ENCODE peak calls at places on chromosomes 6 and 20, in five cellular contexts. L, F, E, Q and K are unnamed samples.

GRCh38 chr20:16541226-16541625 is 32.0 kb downstream of the KIF16B start:
- DNase-seq in L (no peak), F (no peak), E (no peak), Q (no peak), K (no peak)

GRCh38 chr20:64152906-64153305 is 11.3 kb upstream of the MYT1 start:
- DNase-seq in L (no peak), F (no peak), E (no peak), Q (no peak), K (no peak)

GRCh38 chr6:10719386-10720228 is 3.3 kb upstream of the TMEM14C start:
- DNase-seq in L (no peak), F (peak; percentile 72), E (no peak), Q (no peak), K (no peak)

GRCh38 chr6:91088515-91088914 is 501.6 kb upstream of the MAP3K7 start:
- DNase-seq in L (no peak), F (no peak), E (no peak), Q (no peak), K (no peak)

GRCh38 chr20:33338465-33339258 is 55.6 kb downstream of the BPIFB1 start:
- DNase-seq in L (no peak), F (no peak), E (no peak), Q (no peak), K (no peak)

GRCh38 chr6:37535701-37536461 is 36.2 kb upstream of the CCDC167 start:
- DNase-seq in L (no peak), F (no peak), E (peak; percentile 72), Q (no peak), K (no peak)

GRCh38 chr20:32354592-32355416 is 3.3 kb upstream of the ASXL1 start:
- DNase-seq in L (no peak), F (peak; percentile 93), E (peak; percentile 32), Q (peak; percentile 59), K (peak; percentile 64)

GRCh38 chr6:47061631-47062300 is 19.6 kb upstream of the ADGRF1 start:
- DNase-seq in L (no peak), F (peak; percentile 72), E (no peak), Q (no peak), K (no peak)

GRCh38 chr6:4957521-4958231 is 46.2 kb downstream of the RPP40 start:
- DNase-seq in L (no peak), F (peak; percentile 24), E (peak; percentile 37), Q (no peak), K (no peak)

GRCh38 chr6:65182681-65183080 is 524.3 kb downstream of the EYS start:
- DNase-seq in L (no peak), F (no peak), E (no peak), Q (no peak), K (no peak)

GRCh38 chr6:40492126-40492525 is 95.0 kb downstream of the LRFN2 start:
- DNase-seq in L (no peak), F (no peak), E (no peak), Q (no peak), K (no peak)

GRCh38 chr20:17171750-17172149 is 55.1 kb upstream of the PCSK2 start:
- DNase-seq in L (no peak), F (no peak), E (no peak), Q (no peak), K (no peak)

GRCh38 chr20:8562356-8562755 is 430.3 kb downstream of the PLCB1 start:
- DNase-seq in L (no peak), F (no peak), E (no peak), Q (no peak), K (no peak)

GRCh38 chr20:8557711-8558110 is 425.6 kb downstream of the PLCB1 start:
- DNase-seq in L (no peak), F (no peak), E (no peak), Q (no peak), K (no peak)
- TF ChIP-seq KDM1A in L (no peak), F (no peak), E (no peak), Q (no peak), K (no peak)

DNA sequence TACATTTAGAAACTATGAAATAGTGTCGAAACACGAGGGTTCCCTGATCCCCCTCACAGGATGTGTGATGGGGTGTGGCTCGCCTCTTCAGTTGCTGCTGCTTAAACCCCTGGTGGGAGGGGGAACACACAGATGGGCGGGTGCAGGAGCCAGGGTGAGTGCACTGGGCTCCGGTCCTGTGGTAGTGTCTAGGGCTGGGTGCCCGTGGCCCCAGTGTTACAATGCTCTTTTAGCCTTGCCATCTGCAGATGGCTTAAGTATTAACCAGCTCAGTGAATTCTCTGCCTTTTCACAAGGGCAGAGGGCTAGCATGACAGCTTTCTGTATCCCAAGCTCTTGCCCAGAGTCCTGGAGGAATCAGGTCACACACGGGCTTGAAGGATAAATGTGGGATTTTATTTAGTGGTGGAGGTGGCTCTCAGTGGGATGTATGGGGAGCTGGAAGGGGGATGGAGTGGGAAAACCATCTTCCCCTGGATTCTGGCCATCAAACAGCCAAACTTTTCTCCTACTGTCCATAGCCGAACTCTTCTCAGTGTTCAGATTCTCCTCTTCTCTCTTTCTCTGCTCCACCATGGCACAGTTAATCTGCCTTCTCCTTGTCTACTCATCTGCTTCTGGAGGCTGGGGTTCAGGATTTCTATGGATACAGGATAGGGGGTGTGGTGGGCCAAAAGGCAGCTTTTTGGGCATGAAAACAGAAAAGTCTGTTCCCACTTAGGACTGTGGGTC is 659.0 kb downstream of the EPM2A start:
- DNase-seq in L (no peak), F (no peak), E (no peak), Q (no peak), K (no peak)
- TF ChIP-seq KDM1A in L (no peak), F (no peak), E (no peak), Q (no peak), K (no peak)

GRCh38 chr6:118783931-118784528 is 109.9 kb upstream of the ASF1A start:
- DNase-seq in L (no peak), F (no peak), E (no peak), Q (no peak), K (no peak)

GRCh38 chr6:118785601-118786000 is 108.4 kb upstream of the ASF1A start:
- DNase-seq in L (no peak), F (no peak), E (no peak), Q (no peak), K (no peak)

GRCh38 chr6:118781897-118782296 is 112.1 kb upstream of the ASF1A start:
- DNase-seq in L (no peak), F (no peak), E (no peak), Q (no peak), K (no peak)

GRCh38 chr6:118786696-118787453 is 107.1 kb upstream of the ASF1A start:
- DNase-seq in L (no peak), F (no peak), E (no peak), Q (no peak), K (no peak)

DNA sequence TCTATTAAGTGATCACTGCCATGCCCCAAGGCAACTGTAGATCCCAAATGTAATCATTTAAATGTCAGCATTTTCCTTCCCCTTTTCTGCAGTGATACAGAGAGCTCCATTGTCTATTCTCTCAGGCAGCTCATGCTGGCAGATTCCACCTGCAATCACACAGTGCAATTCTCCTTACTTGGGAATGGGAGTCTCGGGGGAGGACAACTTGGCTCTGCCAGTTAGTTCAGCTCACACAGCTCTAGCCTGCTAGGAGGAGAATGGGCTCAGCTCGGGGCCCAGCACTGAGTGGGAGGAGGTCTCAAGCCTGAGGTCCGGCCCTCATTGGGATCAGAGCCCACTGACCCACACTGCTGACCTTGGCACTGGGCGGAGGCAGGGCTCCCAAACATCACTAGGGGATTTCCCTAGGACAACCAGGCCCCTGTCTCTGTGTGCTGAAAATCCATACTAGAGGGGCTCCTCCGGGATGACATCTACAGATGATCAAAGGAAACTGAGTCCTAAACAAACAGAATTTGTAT is 109.2 kb upstream of the ASF1A start:
- DNase-seq in L (no peak), F (peak; percentile 36), E (no peak), Q (no peak), K (no peak)
- TF ChIP-seq KDM1A in L (no peak), F (no peak), E (no peak), Q (no peak), K (no peak)

GRCh38 chr20:1769491-1769890 is 111.9 kb upstream of the SIRPG start:
- DNase-seq in L (no peak), F (no peak), E (no peak), Q (no peak), K (no peak)
- TF ChIP-seq KDM1A in L (no peak), F (no peak), E (no peak), Q (no peak), K (no peak)

GRCh38 chr6:170160031-170160627 is 130.7 kb downstream of the DLL1 start:
- DNase-seq in L (no peak), F (no peak), E (peak; percentile 62), Q (no peak), K (no peak)
- TF ChIP-seq KDM1A in L (no peak), F (no peak), E (no peak), Q (no peak), K (no peak)

GRCh38 chr20:36181934-36182603 is 27.5 kb downstream of the EPB41L1 start:
- DNase-seq in L (no peak), F (peak; percentile 78), E (peak; percentile 44), Q (no peak), K (no peak)
- TF ChIP-seq KDM1A in L (no peak), F (peak; percentile 68), E (peak; percentile 95), Q (no peak), K (peak; percentile 85)

GRCh38 chr20:2578430-2579192 is 42.2 kb downstream of the TMC2 start:
- DNase-seq in L (no peak), F (peak; percentile 18), E (peak; percentile 27), Q (no peak), K (no peak)

GRCh38 chr20:2575682-2576081 is 39.3 kb downstream of the TMC2 start:
- DNase-seq in L (no peak), F (no peak), E (no peak), Q (no peak), K (no peak)

GRCh38 chr20:2576317-2576727 is 39.9 kb downstream of the TMC2 start:
- DNase-seq in L (no peak), F (no peak), E (no peak), Q (no peak), K (no peak)
- TF ChIP-seq KDM1A in L (no peak), F (no peak), E (no peak), Q (no peak), K (no peak)